ENCODE peak calls at places on chromosomes 7 and 10, in seven cellular contexts. L is substantia nigra, V is nucleus accumbens, G is AG09309, Q is aorta, B is foreskin keratinocyte, F is tibial nerve. U is an unnamed sample.

GRCh38 chr10:86041116-86041515 is 325.5 kb downstream of the GRID1 start:
- DNase-seq in Q (no peak), L (no peak), V (no peak), F (no peak), G (no peak), B (no peak), U (no peak)

GRCh38 chr7:76397409-76398183 is 11.9 kb downstream of the SSC4D start:
- DNase-seq in V (peak), F (peak), G (no peak), L (peak), B (no peak), Q (peak), U (peak)

GRCh38 chr7:55230014-55230413 is 135.1 kb upstream of the LANCL2 start:
- DNase-seq in Q (no peak), B (no peak), F (no peak), G (no peak), V (no peak), L (no peak), U (no peak)

GRCh38 chr10:123848564-123849457 is 42.8 kb downstream of the CPXM2 start:
- DNase-seq in B (no peak), F (no peak), V (no peak), L (no peak), G (no peak), Q (no peak), U (no peak)

GRCh38 chr10:132021504-132022143 is 39.9 kb upstream of the BNIP3 start:
- DNase-seq in G (no peak), Q (no peak), L (no peak), F (no peak), V (no peak), B (no peak), U (no peak)

GRCh38 chr7:3896366-3896765 is 595.3 kb downstream of the SDK1 start:
- DNase-seq in B (no peak), F (no peak), G (no peak), Q (no peak), L (no peak), V (no peak), U (no peak)

GRCh38 chr7:157846281-157846680 is 509.5 kb downstream of the DNAJB6 start:
- DNase-seq in F (peak), B (no peak), Q (no peak), L (no peak), V (no peak), G (no peak), U (no peak)

GRCh38 chr10:131983780-131984179 is 2.1 kb upstream of the BNIP3 start:
- DNase-seq in L (no peak), Q (no peak), B (peak), G (peak), F (no peak), V (no peak), U (no peak)

GRCh38 chr7:132783824-132784223 is 207.6 kb upstream of the PLXNA4 start:
- DNase-seq in V (no peak), F (no peak), G (peak), Q (no peak), B (peak), L (no peak), U (no peak)

GRCh38 chr10:122494833-122495232 is 33.5 kb downstream of the HTRA1 start:
- DNase-seq in G (peak), B (peak), Q (peak), L (no peak), F (peak), V (no peak), U (no peak)

GRCh38 chr7:151351967-151352366 is 10.4 kb downstream of the NUB1 start:
- DNase-seq in B (no peak), L (no peak), F (no peak), V (no peak), G (no peak), Q (no peak), U (peak)

GRCh38 chr10:44864637-44865288 is 46.4 kb upstream of the TMEM72 start:
- DNase-seq in B (peak), G (no peak), Q (peak), V (peak), F (peak), L (peak), U (peak)

GRCh38 chr7:32905175-32905662 is 13.7 kb upstream of the KBTBD2 start:
- DNase-seq in Q (peak), F (no peak), V (peak), G (peak), L (no peak), B (peak), U (peak)

GRCh38 chr10:85319150-85319549 is 990.8 kb downstream of the CCSER2 start:
- DNase-seq in B (peak), Q (no peak), V (no peak), L (no peak), G (no peak), F (no peak), U (no peak)

GRCh38 chr7:69934475-69934903 is 336.2 kb downstream of the AUTS2 start:
- DNase-seq in B (no peak), G (no peak), V (peak), F (no peak), L (no peak), Q (no peak), U (no peak)

GRCh38 chr7:74287303-74288033 is 1.7 kb upstream of the CLIP2 start:
- DNase-seq in L (no peak), B (no peak), G (no peak), F (no peak), V (no peak), Q (no peak), U (no peak)